ENCODE peak calls at places on chromosomes 3 and 15, in four cellular contexts. G is WTC11, O is HepG2, D is GM12878. W is an unnamed sample.

GRCh38 chr3:15291589-15292541 is 40.5 kb downstream of the SH3BP5 start:
- DNase-seq in G (no peak), O (no peak), D (peak; percentile 89), W (no peak)

GRCh38 chr3:70201975-70202374 is 110.5 kb downstream of the MDFIC2 start:
- DNase-seq in G (no peak), O (no peak), D (no peak), W (no peak)

GRCh38 chr15:57138260-57138895 is 219.9 kb downstream of the TCF12 start:
- DNase-seq in G (peak; percentile 51), O (peak; percentile 34), D (no peak), W (peak; percentile 56)

GRCh38 chr3:105912891-105913290 is 44.1 kb upstream of the CBLB start:
- DNase-seq in G (no peak), O (no peak), D (no peak), W (no peak)

GRCh38 chr15:35481992-35482391 is 64.0 kb downstream of the DPH6 start:
- DNase-seq in G (no peak), O (no peak), D (no peak), W (no peak)

GRCh38 chr3:23519548-23520208 is 286.1 kb upstream of the UBE2E1 start:
- DNase-seq in G (no peak), O (no peak), D (peak; percentile 59), W (no peak)

GRCh38 chr15:69631005-69631404 is 178.4 kb downstream of the RPLP1 start:
- DNase-seq in G (no peak), O (no peak), D (no peak), W (no peak)

GRCh38 chr3:60010778-60011177 is 961.0 kb upstream of the CFAP20DC start:
- DNase-seq in G (no peak), O (no peak), D (peak; percentile 65), W (no peak)

GRCh38 chr15:56734013-56734625 is 810 bp upstream of the ZNF280D start:
- DNase-seq in G (no peak), O (no peak), D (no peak), W (no peak)

GRCh38 chr3:172341482-172342059 is 106.7 kb downstream of the GHSR start:
- DNase-seq in G (no peak), O (peak; percentile 66), D (peak; percentile 24), W (peak; percentile 67)

GRCh38 chr3:172148269-172148668 is 108.9 kb downstream of the FNDC3B start:
- DNase-seq in G (no peak), O (no peak), D (no peak), W (no peak)

GRCh38 chr15:55513125-55513524 is 5.1 kb upstream of the DNAAF4 start:
- DNase-seq in G (no peak), O (no peak), D (no peak), W (no peak)

GRCh38 chr3:134211797-134212196 is 38.9 kb downstream of the RYK start:
- DNase-seq in G (peak; percentile 55), O (peak; percentile 15), D (no peak), W (peak; percentile 32)

GRCh38 chr3:42300013-42300412 is 34.0 kb upstream of the CCK start:
- DNase-seq in G (peak; percentile 57), O (peak; percentile 10), D (no peak), W (peak; percentile 40)

GRCh38 chr3:192917258-192917507 is 473 bp downstream of the MB21D2 start:
- DNase-seq in G (no peak), O (no peak), D (no peak), W (no peak)

GRCh38 chr15:44435893-44436667 is 8.7 kb downstream of the CTDSPL2 start:
- DNase-seq in G (no peak), O (no peak), D (no peak), W (no peak)

GRCh38 chr3:184361932-184362667 is 590 bp downstream of the POLR2H start:
- DNase-seq in G (peak; percentile 47), O (no peak), D (no peak), W (peak; percentile 54)

GRCh38 chr3:129625071-129625874 is 18.8 kb upstream of the PLXND1 start:
- DNase-seq in G (peak; percentile 60), O (no peak), D (no peak), W (no peak)

GRCh38 chr3:108153451-108153981 is 62.7 kb upstream of the CD47 start:
- DNase-seq in G (peak; percentile 61), O (peak; percentile 37), D (no peak), W (peak; percentile 72)

GRCh38 chr15:79243723-79244122 is 38.8 kb upstream of the ANKRD34C start:
- DNase-seq in G (no peak), O (no peak), D (no peak), W (no peak)

GRCh38 chr3:145915787-145916186 is 245.2 kb downstream of the PLOD2 start:
- DNase-seq in G (no peak), O (no peak), D (no peak), W (no peak)

GRCh38 chr15:81948751-81949150 is 97.1 kb downstream of the MEX3B start:
- DNase-seq in G (no peak), O (no peak), D (peak; percentile 20), W (no peak)

GRCh38 chr3:99945328-99945995 is 127.8 kb downstream of the CMSS1 start:
- DNase-seq in G (no peak), O (no peak), D (no peak), W (no peak)

GRCh38 chr3:142151240-142151639 is 1.9 kb upstream of the TFDP2 start:
- DNase-seq in G (no peak), O (no peak), D (no peak), W (no peak)

GRCh38 chr3:108110965-108111364 is 20.1 kb upstream of the CD47 start:
- DNase-seq in G (no peak), O (no peak), D (no peak), W (peak; percentile 39)

GRCh38 chr3:4660936-4661335 is 167.8 kb downstream of the ITPR1 start:
- DNase-seq in G (no peak), O (no peak), D (no peak), W (no peak)

GRCh38 chr15:68114356-68114755 is 60.2 kb downstream of the PIAS1 start:
- DNase-seq in G (no peak), O (no peak), D (no peak), W (no peak)

GRCh38 chr3:55792010-55792409 is 304.9 kb upstream of the WNT5A start:
- DNase-seq in G (no peak), O (no peak), D (no peak), W (no peak)

GRCh38 chr3:134057006-134057832 is 27.5 kb upstream of the SLCO2A1 start:
- DNase-seq in G (no peak), O (no peak), D (no peak), W (no peak)

GRCh38 chr3:16484216-16484615 is 29.3 kb downstream of the RFTN1 start:
- DNase-seq in G (no peak), O (no peak), D (no peak), W (no peak)

DNA sequence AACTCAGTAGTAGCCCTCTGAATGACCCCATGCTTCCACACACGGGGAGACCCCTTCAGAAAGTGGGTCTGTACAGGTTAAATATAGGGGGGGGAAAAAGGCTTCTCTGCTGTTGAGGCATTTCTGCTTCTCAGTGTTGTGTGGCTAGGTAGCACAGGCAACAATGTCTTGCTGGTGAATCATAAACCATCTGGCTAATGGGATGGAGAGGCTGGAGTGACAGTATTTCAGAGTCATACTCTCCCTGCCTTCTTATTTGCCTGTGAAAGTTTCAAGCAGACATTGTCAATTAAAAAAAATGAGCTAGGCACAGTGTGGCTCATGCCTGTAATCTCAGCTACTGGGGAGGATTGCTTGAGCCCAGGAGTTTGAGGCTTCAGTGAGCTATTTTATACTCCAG is 14.2 kb upstream of the FBXL22 start:
- DNase-seq in G (no peak), O (no peak), D (no peak), W (no peak)
- TF ChIP-seq NR2C2 in G (no peak), O (no peak), D (no peak), W (no peak)

GRCh38 chr3:30477149-30477921 is 129.1 kb upstream of the TGFBR2 start:
- DNase-seq in G (no peak), O (no peak), D (no peak), W (no peak)

GRCh38 chr3:30486386-30486785 is 120.0 kb upstream of the TGFBR2 start:
- DNase-seq in G (no peak), O (no peak), D (no peak), W (no peak)

GRCh38 chr3:30476373-30477082 is 129.9 kb upstream of the TGFBR2 start:
- DNase-seq in G (no peak), O (peak; percentile 82), D (no peak), W (no peak)

GRCh38 chr3:30480587-30480986 is 125.8 kb upstream of the TGFBR2 start:
- DNase-seq in G (no peak), O (no peak), D (no peak), W (no peak)

DNA sequence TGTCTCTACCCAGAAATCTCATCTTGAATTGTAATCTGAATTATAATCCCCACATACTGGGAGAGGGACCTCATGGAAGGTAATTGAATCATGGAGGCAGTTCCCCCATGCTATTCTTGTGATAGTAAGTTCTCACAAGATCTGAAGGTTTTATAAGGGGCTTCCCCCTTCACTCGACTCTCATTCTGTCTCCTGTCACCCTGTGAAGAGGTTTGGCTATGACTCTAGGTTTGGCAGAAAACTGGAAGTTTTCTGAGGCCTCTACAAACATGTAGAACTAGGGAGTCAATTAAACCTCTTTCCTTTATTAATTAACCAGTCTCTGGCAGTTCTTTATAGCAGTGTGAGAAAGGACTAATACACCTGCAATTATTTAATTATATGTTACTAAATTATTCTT is 125.2 kb upstream of the TGFBR2 start:
- DNase-seq in G (no peak), O (no peak), D (no peak), W (no peak)
- TF ChIP-seq MAX in G (no peak), O (no peak), D (no peak), W (no peak)

DNA sequence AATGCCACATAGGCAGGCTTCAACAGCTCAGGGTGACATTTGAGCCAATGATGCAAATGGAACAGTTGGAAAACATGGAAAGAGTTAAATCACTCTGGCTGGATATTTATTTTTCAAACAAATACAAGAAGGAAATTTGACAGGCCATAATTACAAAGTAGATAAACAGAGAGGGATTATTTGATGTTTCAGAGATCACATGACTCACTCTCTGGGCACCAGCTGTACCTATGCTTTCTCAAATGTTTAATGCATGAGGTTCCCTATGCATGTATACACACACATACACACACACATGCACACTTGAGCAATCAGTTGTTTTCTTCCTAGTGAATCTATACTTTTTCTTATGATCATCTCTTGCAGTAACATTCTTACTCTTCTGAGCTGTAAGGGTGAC is 171.4 kb downstream of the ZMAT3 start:
- DNase-seq in G (no peak), O (no peak), D (no peak), W (no peak)
- TF ChIP-seq NR2C2 in G (no peak), O (no peak), D (no peak), W (no peak)

DNA sequence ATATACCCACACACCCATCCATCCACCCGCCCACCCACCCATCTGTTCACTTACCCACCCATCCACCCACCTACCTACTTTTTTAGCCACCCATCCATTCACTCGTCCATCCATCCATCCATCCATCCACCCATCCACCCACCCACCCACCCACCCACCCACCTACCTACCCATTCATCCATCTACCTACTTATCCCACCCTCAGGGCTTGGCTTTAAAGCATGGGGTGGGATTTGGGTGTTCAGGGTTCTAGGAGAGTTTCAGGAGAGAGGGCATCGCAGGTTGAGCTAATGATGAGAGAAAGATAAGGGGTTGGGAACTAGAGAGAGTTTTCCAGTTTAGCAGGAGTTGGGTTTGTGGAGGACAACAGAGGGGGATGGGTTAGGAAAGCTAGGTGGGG is 9.7 kb downstream of the FBLN2 start:
- DNase-seq in G (no peak), O (no peak), D (no peak), W (no peak)
- TF ChIP-seq MAX in G (no peak), O (no peak), D (no peak), W (no peak)

DNA sequence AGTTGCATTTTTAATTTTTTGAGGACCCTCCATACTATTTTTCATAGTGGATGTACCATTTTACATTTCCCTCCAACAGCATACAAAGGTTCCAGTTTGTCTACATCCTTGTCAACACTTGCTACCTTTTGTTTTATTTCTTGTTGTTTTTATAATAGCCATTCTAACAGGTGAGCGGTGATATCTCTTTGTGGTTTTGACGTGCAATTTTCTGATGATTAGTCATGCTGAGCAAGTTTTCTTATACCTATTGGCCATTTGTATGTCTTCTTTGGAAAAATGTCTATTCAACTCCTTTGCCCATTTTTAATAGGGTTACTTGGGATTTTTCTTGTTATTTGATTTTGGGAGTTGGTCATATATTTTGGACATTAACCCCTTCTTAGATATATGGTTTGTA is 187.0 kb downstream of the CDIN1 start:
- DNase-seq in G (no peak), O (no peak), D (no peak), W (no peak)
- TF ChIP-seq NR2C2 in G (no peak), O (no peak), D (no peak), W (no peak)

W was measured in K562.